ENCODE peak calls at places on chromosomes 2 and 18, in eight cellular contexts. N is astrocyte of the spinal cord, M is left ventricle myocardium inferior, I is naive B cell, B is A549, X is kidney epithelial cell, H is NCI-H1436 treated with DMSO at 0.1 percent for 48 hours, F is HTR-8/SVneo. T is an unnamed sample.

GRCh38 chr2:222595573-222595972 is 60.3 kb downstream of the FARSB start:
- DNase-seq in N (no peak), F (no peak), H (no peak), B (no peak), M (no peak), I (no peak), X (no peak), T (no peak)

GRCh38 chr2:46006634-46007033 is 290.6 kb upstream of the EPAS1 start:
- DNase-seq in H (no peak), X (no peak), F (no peak), M (no peak), I (no peak), N (no peak), B (peak), T (no peak)

GRCh38 chr18:73942956-73943355 is 204.7 kb downstream of the FBXO15 start:
- DNase-seq in N (no peak), M (no peak), B (no peak), F (no peak), I (no peak), X (no peak), H (no peak), T (no peak)

GRCh38 chr18:44996261-44996660 is 315.6 kb downstream of the SETBP1 start:
- DNase-seq in H (no peak), F (no peak), N (no peak), I (peak), X (no peak), M (no peak), B (no peak), T (no peak)

GRCh38 chr2:109171444-109172334 is 42.7 kb downstream of the SH3RF3 start:
- DNase-seq in X (peak), M (peak), I (no peak), H (no peak), N (peak), B (peak), F (peak), T (peak)

GRCh38 chr2:172614932-172615331 is 59.0 kb downstream of the PDK1 start:
- DNase-seq in M (no peak), N (peak), I (no peak), X (no peak), F (no peak), B (no peak), H (no peak), T (no peak)

GRCh38 chr2:86046985-86047384 is 58.7 kb downstream of the POLR1A start:
- DNase-seq in B (no peak), X (no peak), F (no peak), M (no peak), I (no peak), N (no peak), H (no peak), T (no peak)

GRCh38 chr2:28976584-28976983 is 4.5 kb upstream of the TOGARAM2 start:
- DNase-seq in B (no peak), X (peak), H (no peak), M (peak), I (no peak), F (peak), N (peak), T (no peak)